ENCODE peak calls at places on chromosomes 16 and 17, in ten cellular contexts. H is Peyer's patch, S is stomach, D is uterus, N is IMR-90, R is HCT116, W is A549, K is testis, I is heart left ventricle, U is HepG2. Q is an unnamed sample. For H3K9me3, the result is how much of the 10 kb centered on the place peaks cover.

GRCh38 chr17:76720211-76720610 is 6.2 kb downstream of the JMJD6 start:
- DNase-seq in H (no peak), S (no peak), D (peak), N (no peak), R (no peak), W (no peak), K (no peak), I (no peak), U (no peak), Q (no peak)

GRCh38 chr16:88102597-88102996 is 151.4 kb downstream of the BANP start:
- DNase-seq in H (no peak), S (no peak), D (no peak), N (no peak), R (no peak), W (no peak), K (no peak), I (no peak), U (no peak), Q (no peak)

GRCh38 chr16:48895142-48895541 is 285.2 kb upstream of the N4BP1 start:
- DNase-seq in H (no peak), S (no peak), D (no peak), N (no peak), R (no peak), W (no peak), K (no peak), I (no peak), U (no peak), Q (no peak)

GRCh38 chr17:42438600-42439567 is 15.8 kb upstream of the CAVIN1 start:
- DNase-seq in H (peak), S (peak), D (no peak), N (no peak), R (no peak), W (no peak), K (peak), I (no peak), U (peak), Q (no peak)

GRCh38 chr16:81940781-81941560 is 70.3 kb downstream of the SDR42E1 start:
- DNase-seq in H (no peak), S (no peak), D (no peak), N (peak), R (peak), W (peak), K (no peak), I (no peak), U (peak), Q (no peak)

GRCh38 chr17:55722742-55723487 is at the start of gene TMEM100:
- DNase-seq in H (no peak), S (no peak), D (peak), N (peak), R (no peak), W (no peak), K (peak), I (no peak), U (no peak), Q (no peak)

GRCh38 chr17:79473111-79473835 is 137.6 kb downstream of the RBFOX3 start:
- DNase-seq in H (no peak), S (no peak), D (no peak), N (no peak), R (no peak), W (peak), K (peak), I (no peak), U (peak), Q (no peak)

GRCh38 chr17:44222112-44222869 is 2.8 kb upstream of the UBTF start:
- DNase-seq in H (peak), S (peak), D (peak), N (peak), R (peak), W (peak), K (peak), I (peak), U (peak), Q (peak)

GRCh38 chr16:28514246-28514645 is 7.6 kb upstream of the IL27 start:
- DNase-seq in H (no peak), S (no peak), D (no peak), N (no peak), R (no peak), W (no peak), K (no peak), I (no peak), U (no peak), Q (no peak)

GRCh38 chr17:16937431-16937830 is 34.5 kb downstream of the TNFRSF13B start:
- DNase-seq in H (no peak), S (peak), D (no peak), N (no peak), R (no peak), W (no peak), K (peak), I (no peak), U (no peak), Q (no peak)

GRCh38 chr17:14359251-14359939 is 58.5 kb downstream of the HS3ST3B1 start:
- DNase-seq in H (peak), S (no peak), D (no peak), N (no peak), R (no peak), W (no peak), K (no peak), I (no peak), U (peak), Q (peak)

GRCh38 chr17:41625602-41626001 is 1.2 kb upstream of the KRT17 start:
- DNase-seq in H (no peak), S (no peak), D (no peak), N (no peak), R (no peak), W (peak), K (no peak), I (peak), U (no peak), Q (no peak)

GRCh38 chr17:65365209-65365608 is 196.2 kb downstream of the AXIN2 start:
- DNase-seq in H (no peak), S (no peak), D (no peak), N (no peak), R (no peak), W (no peak), K (no peak), I (no peak), U (no peak), Q (no peak)

GRCh38 chr16:22306788-22307187 is 9.6 kb downstream of the POLR3E start:
- DNase-seq in H (no peak), S (no peak), D (no peak), N (no peak), R (no peak), W (no peak), K (no peak), I (no peak), U (no peak), Q (no peak)

GRCh38 chr17:10745231-10745630 is 15.4 kb upstream of the TMEM220 start:
- DNase-seq in H (no peak), S (no peak), D (no peak), N (no peak), R (no peak), W (no peak), K (no peak), I (no peak), U (no peak), Q (no peak)

GRCh38 chr17:5000237-5000639 is 2.5 kb downstream of the KIF1C start:
- DNase-seq in H (no peak), S (peak), D (peak), N (no peak), R (no peak), W (no peak), K (no peak), I (peak), U (no peak), Q (peak)

GRCh38 chr17:18094409-18094807 is 6.7 kb downstream of the DRG2 start:
- DNase-seq in H (no peak), S (no peak), D (no peak), N (no peak), R (no peak), W (no peak), K (no peak), I (no peak), U (no peak), Q (no peak)

DNA sequence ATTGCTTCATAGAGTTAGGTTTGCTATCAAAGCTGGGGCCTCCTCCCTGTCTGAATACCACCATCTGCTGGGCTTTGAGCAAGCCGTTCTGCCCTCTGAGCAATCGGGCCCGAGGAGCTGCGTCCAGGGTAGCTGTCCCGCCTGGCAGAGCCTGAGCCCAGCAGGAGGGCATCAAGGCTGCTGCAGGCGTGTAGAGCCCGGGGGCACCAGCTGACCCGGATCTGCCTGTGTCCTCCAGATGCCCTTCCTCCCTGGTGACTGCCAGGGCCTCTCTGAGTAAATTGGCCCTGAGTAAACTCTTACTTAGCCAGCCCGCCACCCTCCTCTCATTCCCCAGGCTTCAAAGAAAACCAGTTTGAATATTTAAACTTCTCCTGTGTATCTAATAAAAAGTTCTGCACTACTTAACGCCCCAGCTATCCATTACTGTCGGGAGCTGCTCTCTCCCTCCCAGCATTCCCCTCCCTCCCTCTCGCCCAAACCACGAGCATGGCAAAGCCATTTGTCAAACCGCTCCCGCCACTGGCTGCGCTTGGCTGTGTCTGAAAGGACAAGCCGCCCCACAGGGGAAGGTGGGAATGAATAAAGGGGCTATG is 16.4 kb downstream of the CDK5RAP3 start:
- DNase-seq in H (no peak), S (peak), D (no peak), N (no peak), R (no peak), W (no peak), K (no peak), I (no peak), U (no peak), Q (no peak)
- TF ChIP-seq CTCF in H (no peak), S (no peak), D (no peak), N (no peak), R (no peak), W (no peak), K (no peak), I (no peak), U (no peak), Q (no peak)

DNA sequence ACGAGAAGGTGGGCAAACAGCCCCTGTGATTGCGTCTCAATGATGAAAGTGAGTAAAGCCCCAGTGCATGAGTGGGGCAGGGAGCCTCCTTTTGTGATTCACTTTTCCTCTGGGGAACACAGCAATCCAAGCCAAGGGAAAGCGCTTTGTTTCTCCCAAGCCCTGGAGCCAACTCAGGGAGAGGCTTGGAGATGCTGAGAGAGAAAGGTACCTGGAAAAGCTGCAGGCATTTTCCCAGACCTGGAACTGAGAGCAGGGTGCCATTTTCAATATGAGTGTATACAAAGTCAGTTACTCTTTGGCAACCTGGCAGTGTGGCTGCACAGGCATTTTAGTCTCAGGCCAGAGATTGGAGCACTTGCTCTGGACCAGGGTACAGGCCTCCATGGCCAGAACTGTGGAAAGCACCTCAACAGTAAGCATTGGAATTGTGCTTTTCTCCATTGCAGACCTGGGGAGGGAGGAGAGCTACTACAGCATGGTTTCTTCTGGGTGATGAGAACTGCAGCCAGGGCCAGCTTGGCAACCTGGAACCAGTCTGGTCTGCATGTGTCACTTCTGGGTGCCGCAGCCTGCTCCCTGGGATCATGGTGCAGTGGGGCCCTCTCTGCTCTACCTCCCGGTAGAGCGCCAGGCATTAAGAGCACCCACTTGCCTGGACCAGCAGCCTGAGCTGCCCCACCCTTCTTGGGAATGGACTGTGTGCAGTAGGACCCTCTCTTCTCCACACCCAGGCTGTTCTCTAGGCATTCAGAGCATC is 89.0 kb upstream of the CDH5 start:
- DNase-seq in H (no peak), S (no peak), D (no peak), N (no peak), R (no peak), W (no peak), K (no peak), I (no peak), U (no peak), Q (no peak)
- H3K9me3 ChIP-seq in H (under half), S (under half), D (under half), N (under half), R (under half), W (under half), K (under half), I (under half), U (under half), Q (under half)

DNA sequence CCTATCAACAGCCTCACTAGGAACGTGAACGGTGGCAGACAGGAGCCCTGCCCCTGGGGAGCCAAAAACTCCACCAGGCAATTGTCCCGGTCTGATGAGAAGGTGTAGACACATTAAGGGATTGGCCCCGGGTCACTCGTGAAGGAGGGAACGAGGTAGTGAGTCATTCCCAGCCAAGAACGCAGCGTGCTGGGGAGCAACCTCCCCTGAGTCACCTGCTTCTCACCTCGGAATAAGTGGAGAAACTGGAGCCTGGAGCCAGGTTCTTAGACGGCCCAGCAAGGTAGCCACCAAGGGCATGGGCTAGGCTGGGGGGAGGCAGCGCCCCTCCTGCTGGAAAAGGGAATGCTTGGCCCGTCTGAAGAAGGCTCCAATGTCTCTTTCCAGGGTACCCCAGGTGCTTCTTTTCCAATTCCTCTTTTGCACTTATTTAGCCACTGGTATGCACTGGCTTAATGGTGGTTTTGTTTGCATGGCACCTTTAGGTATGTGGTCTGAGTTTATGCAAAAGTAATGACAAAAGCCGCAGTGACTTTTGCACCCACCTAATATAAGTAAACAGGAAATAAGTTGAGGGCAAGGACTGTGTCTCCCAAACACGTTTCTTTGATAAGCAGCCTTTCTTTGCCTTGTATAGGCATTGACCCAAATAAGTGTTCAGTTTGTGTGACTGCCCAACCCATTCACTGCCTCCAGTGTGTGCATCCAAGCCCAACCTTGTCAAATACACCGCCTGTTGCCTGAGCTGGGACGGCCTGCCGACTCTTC is 1.8 kb upstream of the HELZ start:
- DNase-seq in H (peak), S (peak), D (peak), N (peak), R (peak), W (peak), K (peak), I (no peak), U (peak), Q (peak)
- TF ChIP-seq POLR2A in H (peak), S (no peak), D (no peak), N (no peak), R (no peak), W (no peak), K (no peak), I (no peak), U (peak), Q (no peak)

GRCh38 chr17:1036171-1036844 is 39.4 kb downstream of the TIMM22 start:
- DNase-seq in H (no peak), S (no peak), D (no peak), N (no peak), R (no peak), W (no peak), K (no peak), I (no peak), U (no peak), Q (no peak)

GRCh38 chr17:1038459-1039118 is 41.7 kb downstream of the TIMM22 start:
- DNase-seq in H (no peak), S (no peak), D (no peak), N (no peak), R (no peak), W (no peak), K (no peak), I (no peak), U (no peak), Q (no peak)

GRCh38 chr17:1035546-1036170 is 38.7 kb downstream of the TIMM22 start:
- DNase-seq in H (no peak), S (no peak), D (no peak), N (no peak), R (no peak), W (no peak), K (no peak), I (no peak), U (no peak), Q (no peak)

GRCh38 chr17:1036845-1037237 is 39.9 kb downstream of the TIMM22 start:
- DNase-seq in H (no peak), S (no peak), D (no peak), N (no peak), R (no peak), W (no peak), K (no peak), I (no peak), U (no peak), Q (no peak)

GRCh38 chr17:1037238-1037879 is 40.4 kb downstream of the TIMM22 start:
- DNase-seq in H (no peak), S (no peak), D (no peak), N (no peak), R (no peak), W (no peak), K (no peak), I (no peak), U (no peak), Q (no peak)
- TF ChIP-seq CTCF in H (no peak), S (no peak), D (no peak), N (no peak), R (no peak), W (no peak), K (no peak), I (no peak), U (no peak), Q (no peak)

DNA sequence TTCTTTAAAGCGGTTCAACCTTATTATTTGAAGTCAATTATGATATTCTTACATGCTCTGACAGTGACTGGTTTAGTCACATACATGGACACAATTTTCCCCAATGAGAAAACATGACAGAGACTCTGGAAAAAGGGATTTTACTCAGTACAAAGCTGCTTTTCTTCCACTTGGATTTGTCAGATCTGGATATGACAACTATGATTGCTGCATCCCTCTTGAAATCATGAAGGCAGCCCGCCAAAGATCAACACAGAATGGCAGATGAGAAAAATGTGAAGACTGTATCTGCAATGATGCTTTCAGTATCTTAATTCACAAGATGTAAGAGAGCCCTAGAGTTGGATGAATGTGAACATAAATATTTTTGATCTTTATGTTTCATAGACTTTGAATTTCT is 439.6 kb downstream of the CDH8 start:
- DNase-seq in H (no peak), S (no peak), D (no peak), N (no peak), R (no peak), W (no peak), K (no peak), I (no peak), U (no peak), Q (no peak)
- H3K9me3 ChIP-seq in H (under half), S (under half), D (under half), N (under half), R (under half), W (under half), K (under half), I (under half), U (half or more), Q (under half)

GRCh38 chr16:70678121-70678897 is 7.5 kb downstream of the MTSS2 start:
- DNase-seq in H (no peak), S (no peak), D (no peak), N (no peak), R (no peak), W (no peak), K (no peak), I (no peak), U (no peak), Q (peak)

GRCh38 chr16:70676571-70677498 is 9.0 kb downstream of the MTSS2 start:
- DNase-seq in H (no peak), S (no peak), D (no peak), N (no peak), R (no peak), W (no peak), K (no peak), I (no peak), U (no peak), Q (no peak)

GRCh38 chr16:70678898-70679652 is 6.8 kb downstream of the MTSS2 start:
- DNase-seq in H (no peak), S (no peak), D (no peak), N (no peak), R (no peak), W (no peak), K (no peak), I (no peak), U (no peak), Q (no peak)

GRCh38 chr16:70675851-70676513 is 9.9 kb downstream of the MTSS2 start:
- DNase-seq in H (no peak), S (no peak), D (no peak), N (no peak), R (no peak), W (no peak), K (no peak), I (no peak), U (no peak), Q (peak)

GRCh38 chr16:70677499-70678120 is 8.2 kb downstream of the MTSS2 start:
- DNase-seq in H (no peak), S (no peak), D (no peak), N (no peak), R (no peak), W (no peak), K (no peak), I (no peak), U (no peak), Q (peak)
- TF ChIP-seq POLR2A in H (no peak), S (no peak), D (no peak), N (no peak), R (no peak), W (no peak), K (no peak), I (no peak), U (no peak), Q (no peak)

DNA sequence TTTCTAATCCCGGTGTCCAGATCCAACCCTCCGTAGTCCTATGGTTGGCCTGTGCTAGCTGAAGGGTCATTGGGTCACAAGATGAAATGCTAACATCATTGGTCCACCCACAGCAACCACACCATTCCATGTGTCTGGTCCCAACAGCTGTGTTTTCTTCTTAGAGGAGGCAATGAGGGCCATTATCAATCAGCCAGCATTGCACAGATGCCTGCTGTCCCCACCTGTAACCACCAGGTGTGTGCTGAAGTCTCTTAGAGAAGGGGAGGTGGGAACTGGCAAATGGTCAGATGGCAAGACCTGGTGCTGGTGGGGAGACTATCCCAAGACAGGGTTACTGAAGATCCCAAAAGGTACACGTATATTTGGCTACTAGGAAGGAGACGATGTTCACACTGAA is 37.4 kb downstream of the HIC1 start:
- DNase-seq in H (no peak), S (no peak), D (peak), N (no peak), R (no peak), W (no peak), K (no peak), I (no peak), U (no peak), Q (no peak)
- TF ChIP-seq CTCF in H (peak), S (no peak), D (no peak), N (no peak), R (no peak), W (no peak), K (no peak), I (no peak), U (no peak), Q (no peak)

GRCh38 chr17:21678451-21679081 is 13.8 kb upstream of the KCNJ18 start:
- DNase-seq in H (no peak), S (no peak), D (no peak), N (no peak), R (no peak), W (no peak), K (peak), I (no peak), U (no peak), Q (peak)
- H3K9me3 ChIP-seq in H (under half), S (under half), D (under half), N (half or more), R (under half), W (under half), K (under half), I (under half), U (under half), Q (under half)

Q was measured in upper lobe of left lung.